ENCODE peak calls at places on chromosome 5, in ten cellular contexts. One of them, this sample, is unnamed.
A peak's percentile ranks its signal among the peaks of the same experiment; 100 is the strongest.

GRCh38 chr5:101458587-101458986 is 555.5 kb upstream of the ST8SIA4 start:
- DNase-seq in sigmoid colon: no peak
- DNase-seq in heart left ventricle: no peak
- DNase-seq in HCT116: no peak
- DNase-seq in A549: no peak
- DNase-seq in adrenal gland: no peak
- DNase-seq in Peyer's patch: no peak
- DNase-seq in HepG2: no peak
- DNase-seq in IMR-90: no peak
- DNase-seq in esophagus squamous epithelium: no peak
- DNase-seq in this sample: no peak

GRCh38 chr5:176743136-176743827 is 67.1 kb upstream of the UNC5A start:
- DNase-seq in HCT116: no peak
- DNase-seq in sigmoid colon: no peak
- DNase-seq in esophagus squamous epithelium: no peak
- DNase-seq in A549: no peak
- DNase-seq in HepG2: no peak
- DNase-seq in IMR-90: no peak
- DNase-seq in heart left ventricle: no peak
- DNase-seq in adrenal gland: peak; percentile 61
- DNase-seq in Peyer's patch: no peak
- DNase-seq in this sample: no peak

GRCh38 chr5:159819671-159820411 is 96.4 kb upstream of the ADRA1B start:
- DNase-seq in sigmoid colon: peak; percentile 93
- DNase-seq in HCT116: no peak
- DNase-seq in esophagus squamous epithelium: no peak
- DNase-seq in HepG2: no peak
- DNase-seq in IMR-90: no peak
- DNase-seq in A549: peak; percentile 68
- DNase-seq in adrenal gland: peak; percentile 72
- DNase-seq in Peyer's patch: no peak
- DNase-seq in heart left ventricle: peak; percentile 36
- DNase-seq in this sample: peak; percentile 62

GRCh38 chr5:38078161-38078560 is 180.2 kb upstream of the EGFLAM start:
- DNase-seq in HepG2: peak; percentile 10
- DNase-seq in A549: no peak
- DNase-seq in sigmoid colon: no peak
- DNase-seq in heart left ventricle: no peak
- DNase-seq in Peyer's patch: no peak
- DNase-seq in IMR-90: peak; percentile 5
- DNase-seq in adrenal gland: no peak
- DNase-seq in HCT116: no peak
- DNase-seq in esophagus squamous epithelium: no peak
- DNase-seq in this sample: no peak

GRCh38 chr5:32843532-32843895 is 132.4 kb downstream of the NPR3 start:
- DNase-seq in HCT116: no peak
- DNase-seq in Peyer's patch: no peak
- DNase-seq in A549: no peak
- DNase-seq in sigmoid colon: no peak
- DNase-seq in adrenal gland: no peak
- DNase-seq in heart left ventricle: no peak
- DNase-seq in IMR-90: no peak
- DNase-seq in HepG2: no peak
- DNase-seq in esophagus squamous epithelium: no peak
- DNase-seq in this sample: no peak

GRCh38 chr5:72721844-72722243 is 94.6 kb upstream of the TNPO1 start:
- DNase-seq in HepG2: no peak
- DNase-seq in HCT116: no peak
- DNase-seq in sigmoid colon: no peak
- DNase-seq in heart left ventricle: no peak
- DNase-seq in adrenal gland: no peak
- DNase-seq in Peyer's patch: no peak
- DNase-seq in esophagus squamous epithelium: no peak
- DNase-seq in A549: no peak
- DNase-seq in IMR-90: no peak
- DNase-seq in this sample: no peak

GRCh38 chr5:110072646-110073045 is 382.9 kb downstream of the MAN2A1 start:
- DNase-seq in heart left ventricle: no peak
- DNase-seq in adrenal gland: no peak
- DNase-seq in Peyer's patch: no peak
- DNase-seq in esophagus squamous epithelium: no peak
- DNase-seq in sigmoid colon: no peak
- DNase-seq in A549: no peak
- DNase-seq in HepG2: no peak
- DNase-seq in IMR-90: no peak
- DNase-seq in HCT116: no peak
- DNase-seq in this sample: no peak

GRCh38 chr5:79329453-79329852 is 93.5 kb downstream of the JMY start:
- DNase-seq in heart left ventricle: no peak
- DNase-seq in esophagus squamous epithelium: no peak
- DNase-seq in sigmoid colon: no peak
- DNase-seq in Peyer's patch: no peak
- DNase-seq in adrenal gland: no peak
- DNase-seq in A549: no peak
- DNase-seq in HCT116: no peak
- DNase-seq in HepG2: no peak
- DNase-seq in IMR-90: no peak
- DNase-seq in this sample: no peak

GRCh38 chr5:170745481-170746061 is 38.0 kb upstream of the GABRP start:
- DNase-seq in adrenal gland: peak; percentile 50
- DNase-seq in Peyer's patch: no peak
- DNase-seq in IMR-90: peak; percentile 12
- DNase-seq in A549: no peak
- DNase-seq in HepG2: no peak
- DNase-seq in esophagus squamous epithelium: no peak
- DNase-seq in HCT116: no peak
- DNase-seq in sigmoid colon: no peak
- DNase-seq in heart left ventricle: peak; percentile 62
- DNase-seq in this sample: no peak

GRCh38 chr5:59124983-59125960 is 542.4 kb downstream of the RAB3C start:
- DNase-seq in esophagus squamous epithelium: no peak
- DNase-seq in Peyer's patch: no peak
- DNase-seq in sigmoid colon: no peak
- DNase-seq in HCT116: no peak
- DNase-seq in adrenal gland: no peak
- DNase-seq in HepG2: no peak
- DNase-seq in A549: peak; percentile 69
- DNase-seq in IMR-90: peak; percentile 37
- DNase-seq in heart left ventricle: no peak
- DNase-seq in this sample: no peak

GRCh38 chr5:56986631-56986957 is 34.7 kb upstream of the MIER3 start:
- DNase-seq in HepG2: no peak
- DNase-seq in adrenal gland: no peak
- DNase-seq in esophagus squamous epithelium: no peak
- DNase-seq in HCT116: no peak
- DNase-seq in sigmoid colon: no peak
- DNase-seq in A549: peak; percentile 13
- DNase-seq in heart left ventricle: no peak
- DNase-seq in IMR-90: no peak
- DNase-seq in Peyer's patch: no peak
- DNase-seq in this sample: no peak

GRCh38 chr5:96997265-96997859 is 61.5 kb downstream of the LNPEP start:
- DNase-seq in Peyer's patch: no peak
- DNase-seq in HCT116: peak; percentile 32
- DNase-seq in adrenal gland: no peak
- DNase-seq in esophagus squamous epithelium: no peak
- DNase-seq in heart left ventricle: no peak
- DNase-seq in A549: peak; percentile 64
- DNase-seq in sigmoid colon: no peak
- DNase-seq in HepG2: peak; percentile 41
- DNase-seq in IMR-90: peak; percentile 63
- DNase-seq in this sample: no peak

GRCh38 chr5:165139730-165140129 is 1634.3 kb downstream of the MAT2B start:
- DNase-seq in Peyer's patch: no peak
- DNase-seq in heart left ventricle: no peak
- DNase-seq in adrenal gland: no peak
- DNase-seq in HepG2: no peak
- DNase-seq in sigmoid colon: no peak
- DNase-seq in IMR-90: no peak
- DNase-seq in A549: no peak
- DNase-seq in HCT116: no peak
- DNase-seq in esophagus squamous epithelium: no peak
- DNase-seq in this sample: no peak

GRCh38 chr5:134948929-134949328 is 18.8 kb upstream of the CATSPER3 start:
- DNase-seq in A549: no peak
- DNase-seq in HepG2: no peak
- DNase-seq in HCT116: no peak
- DNase-seq in sigmoid colon: peak; percentile 77
- DNase-seq in IMR-90: peak; percentile 48
- DNase-seq in heart left ventricle: peak; percentile 33
- DNase-seq in adrenal gland: no peak
- DNase-seq in esophagus squamous epithelium: no peak
- DNase-seq in Peyer's patch: no peak
- DNase-seq in this sample: peak; percentile 15

GRCh38 chr5:151121095-151121494 is 36.5 kb downstream of the ANXA6 start:
- DNase-seq in HCT116: no peak
- DNase-seq in A549: no peak
- DNase-seq in Peyer's patch: no peak
- DNase-seq in sigmoid colon: no peak
- DNase-seq in HepG2: no peak
- DNase-seq in heart left ventricle: no peak
- DNase-seq in adrenal gland: no peak
- DNase-seq in IMR-90: no peak
- DNase-seq in esophagus squamous epithelium: no peak
- DNase-seq in this sample: no peak

GRCh38 chr5:151110992-151111391 is 30.2 kb upstream of the TNIP1 start:
- DNase-seq in esophagus squamous epithelium: no peak
- DNase-seq in HepG2: no peak
- DNase-seq in HCT116: no peak
- DNase-seq in Peyer's patch: no peak
- DNase-seq in A549: no peak
- DNase-seq in IMR-90: no peak
- DNase-seq in heart left ventricle: no peak
- DNase-seq in sigmoid colon: no peak
- DNase-seq in adrenal gland: no peak
- DNase-seq in this sample: no peak

GRCh38 chr5:151118898-151119600 is 38.2 kb upstream of the TNIP1 start:
- DNase-seq in HepG2: no peak
- DNase-seq in Peyer's patch: no peak
- DNase-seq in IMR-90: no peak
- DNase-seq in heart left ventricle: no peak
- DNase-seq in adrenal gland: no peak
- DNase-seq in esophagus squamous epithelium: no peak
- DNase-seq in sigmoid colon: no peak
- DNase-seq in HCT116: no peak
- DNase-seq in A549: no peak
- DNase-seq in this sample: no peak

GRCh38 chr5:151110122-151110681 is 29.4 kb upstream of the TNIP1 start:
- DNase-seq in esophagus squamous epithelium: no peak
- DNase-seq in IMR-90: no peak
- DNase-seq in adrenal gland: no peak
- DNase-seq in Peyer's patch: no peak
- DNase-seq in HCT116: no peak
- DNase-seq in A549: no peak
- DNase-seq in HepG2: no peak
- DNase-seq in heart left ventricle: no peak
- DNase-seq in sigmoid colon: no peak
- DNase-seq in this sample: no peak

GRCh38 chr5:151115272-151115905 is 34.6 kb upstream of the TNIP1 start:
- DNase-seq in sigmoid colon: peak; percentile 88
- DNase-seq in esophagus squamous epithelium: no peak
- DNase-seq in adrenal gland: peak; percentile 89
- DNase-seq in IMR-90: peak; percentile 56
- DNase-seq in heart left ventricle: peak; percentile 71
- DNase-seq in HCT116: peak; percentile 32
- DNase-seq in Peyer's patch: peak; percentile 89
- DNase-seq in A549: peak; percentile 65
- DNase-seq in HepG2: peak; percentile 32
- DNase-seq in this sample: peak; percentile 84
- TF ChIP-seq POLR2A in sigmoid colon: no peak
- TF ChIP-seq POLR2A in esophagus squamous epithelium: no peak
- TF ChIP-seq POLR2A in adrenal gland: no peak
- TF ChIP-seq POLR2A in IMR-90: no peak
- TF ChIP-seq POLR2A in heart left ventricle: no peak
- TF ChIP-seq POLR2A in HCT116: no peak
- TF ChIP-seq POLR2A in Peyer's patch: no peak
- TF ChIP-seq POLR2A in A549: no peak
- TF ChIP-seq POLR2A in HepG2: no peak
- TF ChIP-seq POLR2A in this sample: no peak

GRCh38 chr5:107724642-107725041 is 53.9 kb upstream of the EFNA5 start:
- DNase-seq in adrenal gland: no peak
- DNase-seq in sigmoid colon: no peak
- DNase-seq in HepG2: no peak
- DNase-seq in Peyer's patch: no peak
- DNase-seq in HCT116: no peak
- DNase-seq in IMR-90: no peak
- DNase-seq in esophagus squamous epithelium: no peak
- DNase-seq in A549: no peak
- DNase-seq in heart left ventricle: no peak
- DNase-seq in this sample: no peak
- H3K4me3 ChIP-seq in adrenal gland: no peak overlapping the region
- H3K4me3 ChIP-seq in sigmoid colon: no peak overlapping the region
- H3K4me3 ChIP-seq in HepG2: peak overlapping the region; percentile 31
- H3K4me3 ChIP-seq in Peyer's patch: no peak overlapping the region
- H3K4me3 ChIP-seq in HCT116: no peak overlapping the region
- H3K4me3 ChIP-seq in IMR-90: no peak overlapping the region
- H3K4me3 ChIP-seq in esophagus squamous epithelium: no peak overlapping the region
- H3K4me3 ChIP-seq in A549: no peak overlapping the region
- H3K4me3 ChIP-seq in heart left ventricle: no peak overlapping the region
- H3K4me3 ChIP-seq in this sample: no peak overlapping the region

DNA sequence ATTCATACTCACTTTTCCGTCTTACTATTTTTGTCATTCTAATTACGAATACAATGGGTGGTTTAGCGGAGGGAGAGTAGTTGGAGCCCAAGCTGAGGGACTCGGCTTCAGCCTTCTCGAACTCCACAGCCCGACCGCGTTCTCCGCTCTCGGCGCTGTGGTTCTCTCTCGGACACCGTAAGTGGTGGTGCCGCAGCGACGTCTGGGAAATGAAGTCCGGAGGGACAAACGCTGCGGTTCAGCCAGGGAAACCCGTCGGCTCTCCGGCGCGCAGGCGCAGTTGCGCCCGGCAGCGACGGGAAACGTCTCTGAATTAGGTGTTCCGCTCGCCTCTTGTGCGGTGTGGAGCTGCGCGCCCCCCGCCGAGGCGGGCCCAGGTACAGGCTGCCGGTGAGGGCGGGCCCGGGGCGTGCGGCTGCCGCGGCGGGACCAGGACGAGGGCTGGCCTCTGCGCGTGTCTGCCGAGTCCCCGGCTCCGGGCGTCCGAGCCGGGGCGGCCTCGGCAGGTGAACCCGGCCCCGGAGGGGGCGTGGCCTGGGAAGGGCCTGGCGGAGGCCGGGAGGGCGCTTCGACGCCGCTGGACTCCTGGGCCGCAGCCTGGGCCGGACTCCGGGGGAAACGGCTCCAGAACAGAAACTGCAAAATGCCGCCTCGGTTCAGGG is at the start of gene ZNF879:
- DNase-seq in heart left ventricle: peak; percentile 95
- DNase-seq in HepG2: peak; percentile 80
- DNase-seq in Peyer's patch: peak; percentile 93
- DNase-seq in IMR-90: peak; percentile 94
- DNase-seq in adrenal gland: peak; percentile 97
- DNase-seq in sigmoid colon: peak; percentile 97
- DNase-seq in A549: peak; percentile 95
- DNase-seq in esophagus squamous epithelium: peak; percentile 74
- DNase-seq in HCT116: no peak
- DNase-seq in this sample: peak; percentile 93
- TF ChIP-seq POLR2A in heart left ventricle: no peak
- TF ChIP-seq POLR2A in HepG2: peak; percentile 27
- TF ChIP-seq POLR2A in Peyer's patch: peak; percentile 38
- TF ChIP-seq POLR2A in IMR-90: no peak
- TF ChIP-seq POLR2A in adrenal gland: peak; percentile 53
- TF ChIP-seq POLR2A in sigmoid colon: no peak
- TF ChIP-seq POLR2A in A549: peak; percentile 27
- TF ChIP-seq POLR2A in esophagus squamous epithelium: peak; percentile 54
- TF ChIP-seq POLR2A in HCT116: no peak
- TF ChIP-seq POLR2A in this sample: no peak

GRCh38 chr5:69078921-69079537 is 14.8 kb upstream of the SLC30A5 start:
- DNase-seq in HepG2: peak; percentile 24
- DNase-seq in Peyer's patch: no peak
- DNase-seq in IMR-90: no peak
- DNase-seq in sigmoid colon: no peak
- DNase-seq in heart left ventricle: no peak
- DNase-seq in A549: no peak
- DNase-seq in adrenal gland: no peak
- DNase-seq in HCT116: no peak
- DNase-seq in esophagus squamous epithelium: no peak
- DNase-seq in this sample: no peak
- H3K4me3 ChIP-seq in HepG2: no peak overlapping the region
- H3K4me3 ChIP-seq in Peyer's patch: no peak overlapping the region
- H3K4me3 ChIP-seq in IMR-90: no peak overlapping the region
- H3K4me3 ChIP-seq in sigmoid colon: no peak overlapping the region
- H3K4me3 ChIP-seq in heart left ventricle: no peak overlapping the region
- H3K4me3 ChIP-seq in A549: no peak overlapping the region
- H3K4me3 ChIP-seq in adrenal gland: no peak overlapping the region
- H3K4me3 ChIP-seq in HCT116: no peak overlapping the region
- H3K4me3 ChIP-seq in esophagus squamous epithelium: no peak overlapping the region
- H3K4me3 ChIP-seq in this sample: no peak overlapping the region

This sample was measured in transverse colon.